ENCODE peak calls at places on chromosomes 16 and 17, in nine cellular contexts. W, H, K, O, G, E, I, T and R are unnamed samples. For H3K9me3, the result is how much of the 10 kb centered on the place peaks cover.

GRCh38 chr17:74987909-74988711 is 678 bp downstream of the CDR2L start:
- DNase-seq in W (no peak), H (peak), K (peak), O (no peak), G (peak), E (no peak), I (peak), T (peak), R (peak)

GRCh38 chr16:85238233-85238647 is 126.0 kb upstream of the CIBAR2 start:
- DNase-seq in W (no peak), H (peak), K (no peak), O (no peak), G (peak), E (no peak), I (peak), T (peak), R (peak)

GRCh38 chr17:68087851-68088250 is 52.3 kb downstream of the KPNA2 start:
- DNase-seq in W (no peak), H (no peak), K (no peak), O (no peak), G (no peak), E (no peak), I (no peak), T (no peak), R (no peak)

GRCh38 chr17:28478940-28479615 is 5.6 kb downstream of the SLC13A2 start:
- DNase-seq in W (no peak), H (no peak), K (no peak), O (no peak), G (no peak), E (no peak), I (peak), T (no peak), R (no peak)

GRCh38 chr16:48215738-48216137 is 28.4 kb upstream of the LONP2 start:
- DNase-seq in W (no peak), H (no peak), K (no peak), O (no peak), G (no peak), E (no peak), I (no peak), T (no peak), R (no peak)

GRCh38 chr17:50899559-50900319 is 33.6 kb upstream of the TOB1 start:
- DNase-seq in W (no peak), H (no peak), K (no peak), O (no peak), G (no peak), E (no peak), I (no peak), T (no peak), R (no peak)

GRCh38 chr17:36939944-36940312 is 2.7 kb downstream of the LHX1 start:
- DNase-seq in W (no peak), H (no peak), K (no peak), O (no peak), G (no peak), E (no peak), I (no peak), T (peak), R (no peak)

GRCh38 chr16:11587643-11588247 is 1.0 kb upstream of the LITAF start:
- DNase-seq in W (no peak), H (no peak), K (no peak), O (no peak), G (peak), E (no peak), I (no peak), T (no peak), R (peak)

GRCh38 chr17:82943751-82944150 is 103.9 kb upstream of the ZNF750 start:
- DNase-seq in W (no peak), H (no peak), K (no peak), O (no peak), G (peak), E (no peak), I (no peak), T (no peak), R (peak)

GRCh38 chr17:18184143-18185007 is 747 bp downstream of the ALKBH5 start:
- DNase-seq in W (no peak), H (peak), K (peak), O (peak), G (peak), E (peak), I (peak), T (peak), R (peak)

GRCh38 chr16:7805997-7806396 is 473.4 kb downstream of the RBFOX1 start:
- DNase-seq in W (no peak), H (no peak), K (no peak), O (no peak), G (no peak), E (no peak), I (no peak), T (no peak), R (no peak)

GRCh38 chr17:6079155-6079554 is 9.0 kb downstream of the WSCD1 start:
- DNase-seq in W (no peak), H (peak), K (no peak), O (no peak), G (no peak), E (peak), I (no peak), T (no peak), R (no peak)

DNA sequence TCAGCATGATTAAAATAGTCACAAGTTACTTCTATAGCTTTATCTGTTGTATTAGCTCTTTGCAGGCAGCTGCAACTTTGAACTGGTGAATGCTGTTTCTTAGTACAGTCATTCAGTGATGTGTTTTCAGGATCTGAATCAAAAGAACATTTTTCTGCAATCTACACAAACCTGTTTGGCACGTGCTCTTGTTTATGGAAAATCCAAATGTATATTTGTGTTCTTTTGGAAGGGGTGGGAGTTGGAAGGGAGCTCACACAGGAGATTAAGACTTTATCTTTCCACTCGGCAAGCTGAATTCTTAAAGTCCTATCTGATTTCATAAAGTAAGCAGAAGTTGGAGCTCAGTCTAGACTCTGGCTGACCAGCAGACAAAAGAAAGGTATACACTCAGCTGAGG is 300.2 kb downstream of the MAP2K6 start:
- DNase-seq in W (no peak), H (peak), K (no peak), O (no peak), G (no peak), E (no peak), I (no peak), T (no peak), R (no peak)
- H3K9me3 ChIP-seq in W (under half), H (under half), K (under half), O (under half), G (under half), E (under half), I (under half), T (under half), R (under half)

DNA sequence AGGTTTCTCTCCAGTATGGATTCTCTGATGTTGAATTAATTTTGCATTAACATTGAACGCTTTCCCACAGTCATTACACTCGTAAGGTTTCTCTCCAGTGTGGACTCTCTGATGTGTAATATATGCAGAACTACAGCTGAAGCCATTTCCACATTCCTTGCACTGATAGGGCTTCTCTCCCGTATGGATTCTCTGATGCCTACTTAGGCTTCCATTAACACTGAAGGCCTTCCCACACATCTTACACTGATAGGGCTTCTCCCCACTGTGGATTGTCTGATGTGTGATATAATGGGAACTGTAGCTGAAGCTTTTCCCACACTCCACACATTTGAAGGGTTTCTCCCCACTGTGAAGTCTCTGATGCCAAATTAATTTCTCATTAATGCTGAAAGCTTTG is 7.2 kb upstream of the TLE7 start:
- DNase-seq in W (no peak), H (no peak), K (no peak), O (no peak), G (no peak), E (no peak), I (no peak), T (no peak), R (no peak)
- H3K9me3 ChIP-seq in W (under half), H (under half), K (half or more), O (under half), G (half or more), E (under half), I (under half), T (half or more), R (half or more)

DNA sequence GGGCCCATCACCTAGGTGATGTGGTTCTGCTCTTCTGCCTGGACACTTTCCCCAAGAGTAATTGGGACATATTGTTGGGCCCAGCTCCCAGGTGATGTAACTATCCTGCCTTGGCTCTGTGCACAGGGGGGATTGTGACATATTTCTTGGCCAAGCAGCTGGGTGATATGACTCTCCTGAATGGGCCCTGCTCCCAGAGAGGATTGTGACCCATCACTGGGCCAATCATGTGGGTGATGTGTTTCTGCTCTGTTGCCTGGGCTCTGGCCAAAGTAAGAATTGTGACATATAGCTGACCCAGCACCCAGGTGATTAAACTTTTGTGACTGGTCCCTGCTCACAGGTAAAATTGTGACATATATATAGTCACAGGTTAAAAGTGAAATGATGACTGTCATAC is 1904.9 kb downstream of the TP53TG3F start:
- DNase-seq in W (no peak), H (no peak), K (no peak), O (no peak), G (no peak), E (no peak), I (no peak), T (no peak), R (no peak)
- H3K9me3 ChIP-seq in W (under half), H (under half), K (under half), O (under half), G (under half), E (under half), I (under half), T (half or more), R (under half)

GRCh38 chr16:35686595-35686994 is 2227.2 kb downstream of the TP53TG3F start:
- DNase-seq in W (no peak), H (no peak), K (no peak), O (no peak), G (no peak), E (no peak), I (no peak), T (no peak), R (no peak)

GRCh38 chr16:35687071-35687470 is 2227.7 kb downstream of the TP53TG3F start:
- DNase-seq in W (no peak), H (no peak), K (no peak), O (no peak), G (no peak), E (no peak), I (no peak), T (no peak), R (no peak)

GRCh38 chr16:35689764-35690163 is 2230.4 kb downstream of the TP53TG3F start:
- DNase-seq in W (no peak), H (no peak), K (no peak), O (no peak), G (no peak), E (no peak), I (no peak), T (no peak), R (no peak)

GRCh38 chr16:35687781-35688180 is 2228.4 kb downstream of the TP53TG3F start:
- DNase-seq in W (no peak), H (no peak), K (no peak), O (no peak), G (no peak), E (peak), I (no peak), T (no peak), R (no peak)

GRCh38 chr16:35685085-35685484 is 2225.7 kb downstream of the TP53TG3F start:
- DNase-seq in W (no peak), H (no peak), K (no peak), O (no peak), G (no peak), E (no peak), I (no peak), T (no peak), R (no peak)
- H3K9me3 ChIP-seq in W (under half), H (under half), K (under half), O (under half), G (under half), E (under half), I (under half), T (half or more), R (under half)

DNA sequence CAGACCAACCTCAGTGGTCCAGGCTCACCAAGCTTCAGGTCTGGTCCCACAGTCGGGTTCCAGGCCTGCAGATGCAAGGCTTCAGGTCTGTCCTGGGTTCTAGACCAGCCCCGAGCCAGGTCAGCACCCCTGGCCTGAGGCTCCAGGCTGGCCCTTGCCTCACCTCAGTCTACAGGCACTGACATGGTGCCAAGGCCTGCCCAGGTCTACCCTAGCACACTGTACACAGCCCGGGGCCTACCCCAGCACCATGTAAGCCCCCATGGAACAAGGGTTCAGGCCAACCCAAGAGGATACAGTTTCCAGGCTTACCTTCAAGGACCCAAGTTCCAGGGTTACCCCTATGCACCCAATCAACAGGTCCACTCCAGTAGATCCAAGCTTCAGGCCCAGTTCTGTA is 26.8 kb downstream of the ZFP1 start:
- DNase-seq in W (no peak), H (no peak), K (no peak), O (no peak), G (no peak), E (no peak), I (no peak), T (no peak), R (no peak)
- H3K9me3 ChIP-seq in W (under half), H (under half), K (half or more), O (under half), G (half or more), E (under half), I (under half), T (under half), R (under half)

DNA sequence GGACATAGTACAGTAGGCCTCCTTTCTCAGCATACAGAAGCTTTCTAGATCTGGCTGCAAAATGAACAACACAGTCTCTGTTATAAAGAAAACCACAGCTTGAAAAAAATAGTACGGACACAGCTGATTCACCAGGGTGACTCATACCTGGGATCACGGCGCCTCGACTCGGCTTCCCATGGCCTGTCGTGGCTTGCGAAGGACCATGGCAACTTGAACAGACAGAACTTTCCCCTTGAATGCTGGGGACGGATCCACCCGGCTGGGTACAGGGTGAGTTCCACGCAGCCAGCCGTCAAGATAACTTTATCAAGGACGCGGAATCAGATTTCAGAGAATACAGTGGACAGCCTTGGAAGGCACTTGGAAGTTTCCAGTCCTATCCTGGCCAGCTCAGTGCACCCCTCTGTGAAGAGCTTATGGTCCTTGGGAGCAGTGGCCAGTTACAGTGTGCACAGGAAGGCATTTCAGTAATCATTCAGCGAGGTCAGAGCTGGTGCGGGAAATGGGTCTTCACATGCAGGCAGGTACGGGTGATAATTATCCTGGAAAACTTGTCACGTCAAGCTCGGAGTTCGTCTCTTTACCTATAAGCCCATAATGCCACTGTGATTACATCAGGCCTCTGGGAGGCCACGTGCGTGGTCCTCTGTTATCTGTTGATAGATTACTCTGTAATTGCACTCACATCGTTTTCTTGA is 57.9 kb upstream of the MAF start:
- DNase-seq in W (peak), H (peak), K (peak), O (no peak), G (no peak), E (no peak), I (peak), T (no peak), R (no peak)
- H3K9me3 ChIP-seq in W (under half), H (under half), K (under half), O (under half), G (under half), E (under half), I (under half), T (under half), R (under half)